ENCODE peak calls at places on chromosomes 12 and 14, in five cellular contexts. Q is GM04503, U is HFF-Myc, R is NCI-H69, L is fibroblast of pulmonary artery. T is an unnamed sample.
A peak's percentile ranks its signal among the peaks of the same experiment; 100 is the strongest.

GRCh38 chr12:19299765-19300164 is 139.5 kb upstream of the AEBP2 start:
- DNase-seq in L (peak; percentile 60), Q (no peak), R (peak; percentile 8), U (no peak), T (peak; percentile 94)

GRCh38 chr14:105862581-105863239 is 336.3 kb downstream of the TMEM121 start:
- DNase-seq in Q (no peak), L (no peak), U (no peak), R (no peak), T (no peak)

GRCh38 chr14:85601246-85601645 is 71.3 kb downstream of the FLRT2 start:
- DNase-seq in Q (no peak), L (no peak), R (peak; percentile 99), U (no peak), T (no peak)

GRCh38 chr12:103657331-103657730 is 70.3 kb downstream of the STAB2 start:
- DNase-seq in Q (no peak), U (peak; percentile 4), L (peak; percentile 19), R (no peak), T (peak; percentile 47)

GRCh38 chr12:57096748-57097553 is 8.0 kb downstream of the NAB2 start:
- DNase-seq in Q (no peak), L (no peak), R (no peak), U (no peak), T (no peak)

GRCh38 chr14:105119410-105120025 is 49.1 kb downstream of the JAG2 start:
- DNase-seq in U (no peak), Q (no peak), R (no peak), L (no peak), T (no peak)

GRCh38 chr12:102539651-102540553 is 59.5 kb upstream of the IGF1 start:
- DNase-seq in R (no peak), L (peak; percentile 34), U (peak; percentile 56), Q (peak; percentile 94), T (peak; percentile 2)

GRCh38 chr14:103093856-103094405 is 594 bp upstream of the EXOC3L4 start:
- DNase-seq in L (no peak), Q (no peak), U (no peak), R (no peak), T (peak; percentile 15)

GRCh38 chr14:75879031-75879430 is 102.8 kb downstream of the TGFB3 start:
- DNase-seq in L (peak; percentile 96), U (no peak), R (no peak), Q (no peak), T (peak; percentile 89)

GRCh38 chr14:75720828-75721227 is 59.8 kb downstream of the TTLL5 start:
- DNase-seq in R (no peak), Q (peak; percentile 25), L (peak; percentile 87), U (no peak), T (no peak)

GRCh38 chr14:101022916-101023435 is 119.5 kb upstream of the RTL1 start:
- DNase-seq in L (no peak), Q (no peak), U (no peak), R (no peak), T (no peak)

GRCh38 chr12:109793411-109793810 is 39.8 kb downstream of the TRPV4 start:
- DNase-seq in L (no peak), Q (no peak), U (no peak), R (no peak), T (no peak)

GRCh38 chr14:24098927-24099813 is 5.1 kb downstream of the PCK2 start:
- DNase-seq in Q (no peak), U (no peak), L (no peak), R (peak; percentile 53), T (no peak)

GRCh38 chr12:101694297-101694848 is 3.1 kb upstream of the CHPT1 start:
- DNase-seq in Q (no peak), U (no peak), L (no peak), R (no peak), T (no peak)

GRCh38 chr12:45732250-45732649 is 2.7 kb downstream of the ARID2 start:
- DNase-seq in Q (no peak), L (peak; percentile 16), R (peak; percentile 19), U (no peak), T (peak; percentile 48)

GRCh38 chr14:69657961-69658360 is 46.6 kb downstream of the SUSD6 start:
- DNase-seq in Q (no peak), R (peak; percentile 99), U (no peak), L (peak; percentile 47), T (peak; percentile 94)

GRCh38 chr12:103548622-103549601 is 38.2 kb upstream of the STAB2 start:
- DNase-seq in Q (no peak), R (peak; percentile 86), U (peak; percentile 38), L (peak; percentile 78), T (peak; percentile 86)

GRCh38 chr12:118190266-118190665 is 54.3 kb downstream of the PEBP1 start:
- DNase-seq in Q (peak; percentile 10), R (no peak), U (no peak), L (peak; percentile 48), T (peak; percentile 18)